ENCODE peak calls at places on chromosome 7, in eight cellular contexts. B is M059J; W is hippocampal formation; Q is HuH-7; T is T-helper 17 cell; J is substantia nigra; F is CD8-positive, alpha-beta T cell; U is NCI-H1694. N is an unnamed sample.

GRCh38 chr7:75937958-75938786 is 23.2 kb downstream of the POR start:
- DNase-seq in F (no peak), W (peak), J (peak), U (no peak), T (no peak), B (peak), Q (no peak), N (no peak)

GRCh38 chr7:26626156-26626555 is 238.2 kb downstream of the SKAP2 start:
- DNase-seq in B (no peak), J (no peak), F (no peak), T (no peak), W (no peak), U (no peak), Q (no peak), N (no peak)

GRCh38 chr7:45716380-45717203 is 142.4 kb downstream of the ADCY1 start:
- DNase-seq in W (no peak), J (no peak), Q (no peak), F (no peak), T (no peak), B (peak), U (no peak), N (peak)

GRCh38 chr7:106629521-106629920 is 31.4 kb downstream of the CCDC71L start:
- DNase-seq in T (no peak), B (peak), J (no peak), F (no peak), W (no peak), Q (no peak), U (no peak), N (no peak)

GRCh38 chr7:133139350-133139749 is 57.5 kb upstream of the CHCHD3 start:
- DNase-seq in F (no peak), U (no peak), Q (peak), J (no peak), T (no peak), B (peak), W (no peak), N (no peak)

GRCh38 chr7:47999413-47999812 is 20.0 kb upstream of the HUS1 start:
- DNase-seq in U (no peak), J (no peak), Q (no peak), T (no peak), W (no peak), F (no peak), B (no peak), N (no peak)

GRCh38 chr7:24381919-24382505 is 98.0 kb downstream of the NPY start:
- DNase-seq in F (no peak), T (no peak), J (no peak), Q (peak), B (peak), W (no peak), U (peak), N (no peak)

GRCh38 chr7:133641436-133641835 is 388.6 kb downstream of the EXOC4 start:
- DNase-seq in F (no peak), Q (no peak), T (no peak), J (no peak), U (no peak), W (no peak), B (no peak), N (no peak)

GRCh38 chr7:26930845-26931244 is 66.5 kb upstream of the SKAP2 start:
- DNase-seq in U (no peak), T (no peak), J (no peak), Q (no peak), F (no peak), W (no peak), B (no peak), N (no peak)

GRCh38 chr7:8014399-8014798 is 45.8 kb downstream of the GLCCI1 start:
- DNase-seq in Q (no peak), U (no peak), F (no peak), T (no peak), W (no peak), J (no peak), B (no peak), N (no peak)

GRCh38 chr7:138828302-138828701 is 30.3 kb upstream of the ATP6V0A4 start:
- DNase-seq in U (no peak), W (no peak), B (no peak), F (no peak), T (no peak), Q (no peak), J (no peak), N (no peak)

GRCh38 chr7:141014091-141014490 is 661 bp downstream of the MRPS33 start:
- DNase-seq in W (no peak), Q (no peak), T (no peak), J (no peak), B (peak), U (no peak), F (no peak), N (no peak)

GRCh38 chr7:100563809-100564400 is 9.8 kb downstream of the SAP25 start:
- DNase-seq in T (peak), Q (peak), W (peak), U (peak), J (peak), B (peak), F (peak), N (peak)

GRCh38 chr7:16978358-16979244 is 96.8 kb upstream of the AGR3 start:
- DNase-seq in F (no peak), Q (no peak), T (no peak), W (no peak), U (no peak), B (peak), J (no peak), N (no peak)

GRCh38 chr7:29619848-29620247 is 56.2 kb downstream of the PRR15 start:
- DNase-seq in U (no peak), T (no peak), W (no peak), J (no peak), Q (no peak), B (no peak), F (no peak), N (no peak)

GRCh38 chr7:20407585-20408466 is 77.1 kb downstream of the ITGB8 start:
- DNase-seq in Q (no peak), B (peak), J (no peak), W (no peak), F (no peak), U (no peak), T (no peak), N (no peak)

GRCh38 chr7:129650056-129650758 is 38.7 kb downstream of the NRF1 start:
- DNase-seq in U (no peak), Q (no peak), J (no peak), T (no peak), F (no peak), W (no peak), B (no peak), N (no peak)

GRCh38 chr7:158228986-158229385 is 358.6 kb downstream of the PTPRN2 start:
- DNase-seq in W (no peak), Q (no peak), J (no peak), U (peak), B (no peak), T (no peak), F (no peak), N (no peak)

GRCh38 chr7:30938435-30939316 is 25.1 kb upstream of the GHRHR start:
- DNase-seq in W (peak), B (peak), U (peak), Q (peak), T (peak), F (peak), J (peak), N (peak)

GRCh38 chr7:25656581-25657026 is 428.3 kb upstream of the NPVF start:
- DNase-seq in Q (no peak), F (no peak), U (no peak), B (no peak), W (no peak), T (no peak), J (no peak), N (no peak)

N was measured in cerebellum.